ENCODE peak calls at places on chromosomes 2 and 18, in eight cellular contexts. S is foreskin fibroblast; Y is H9; W is GM23338; V is HFFc6; J is WTC11; E is omental fat pad; L is CD4-positive, alpha-beta T cell. I is an unnamed sample.

GRCh38 chr2:10397878-10398277 is 50.2 kb downstream of the ODC1 start:
- DNase-seq in E (no peak), J (no peak), Y (no peak), S (no peak), L (no peak), V (no peak), W (no peak), I (no peak)

GRCh38 chr18:43668866-43669265 is 391.6 kb upstream of the SYT4 start:
- DNase-seq in E (no peak), W (no peak), L (no peak), J (no peak), Y (no peak), V (no peak), S (no peak), I (no peak)

GRCh38 chr2:54228945-54229344 is 27.1 kb downstream of the TSPYL6 start:
- DNase-seq in J (no peak), E (peak), S (peak), W (no peak), L (no peak), Y (no peak), V (no peak), I (no peak)

GRCh38 chr2:198296665-198297308 is 492.4 kb downstream of the PLCL1 start:
- DNase-seq in E (peak), S (peak), J (peak), Y (peak), V (peak), W (peak), L (peak), I (peak)

GRCh38 chr18:51998711-51999110 is 341.3 kb upstream of the DCC start:
- DNase-seq in L (no peak), J (no peak), E (no peak), S (no peak), W (no peak), Y (no peak), V (no peak), I (no peak)

GRCh38 chr2:67666386-67667053 is 269.4 kb downstream of the ETAA1 start:
- DNase-seq in E (no peak), J (no peak), L (no peak), V (no peak), Y (no peak), S (peak), W (no peak), I (no peak)

GRCh38 chr2:47905454-47906260 is 641 bp downstream of the FBXO11 start:
- DNase-seq in J (peak), V (peak), E (peak), S (peak), L (peak), W (no peak), Y (peak), I (peak)

GRCh38 chr18:43650423-43650822 is 373.1 kb upstream of the SYT4 start:
- DNase-seq in J (no peak), L (no peak), Y (no peak), V (no peak), E (no peak), S (peak), W (no peak), I (no peak)

GRCh38 chr18:986071-986470 is 81.4 kb downstream of the ADCYAP1 start:
- DNase-seq in S (no peak), J (peak), E (no peak), L (no peak), W (peak), Y (peak), V (no peak), I (no peak)

GRCh38 chr2:171574149-171574795 is 52.0 kb downstream of the CYBRD1 start:
- DNase-seq in V (peak), E (peak), Y (peak), J (peak), W (peak), L (peak), S (peak), I (peak)

GRCh38 chr2:23534756-23535155 is 149.8 kb downstream of the KLHL29 start:
- DNase-seq in E (no peak), V (no peak), S (no peak), Y (no peak), W (no peak), L (no peak), J (no peak), I (no peak)

GRCh38 chr2:8985561-8986326 is 17.7 kb downstream of the MBOAT2 start:
- DNase-seq in J (no peak), V (peak), L (no peak), Y (no peak), W (no peak), S (no peak), E (no peak), I (no peak)

GRCh38 chr18:57208056-57208455 is 61.2 kb downstream of the BOD1L2 start:
- DNase-seq in J (no peak), E (no peak), W (no peak), V (no peak), Y (no peak), S (no peak), L (no peak), I (no peak)

GRCh38 chr2:17401096-17401495 is 117.1 kb downstream of the RAD51AP2 start:
- DNase-seq in Y (no peak), L (no peak), V (no peak), E (no peak), J (no peak), W (no peak), S (no peak), I (no peak)

GRCh38 chr2:1744446-1745170 is at the start of gene PXDN:
- DNase-seq in J (peak), E (no peak), W (peak), S (peak), Y (peak), L (no peak), V (peak), I (peak)

GRCh38 chr2:168912466-168913170 is 11.5 kb downstream of the G6PC2 start:
- DNase-seq in L (no peak), E (no peak), V (no peak), Y (peak), J (peak), S (peak), W (peak), I (peak)

GRCh38 chr2:220441404-220441803 is 814.0 kb downstream of the SLC4A3 start:
- DNase-seq in V (no peak), S (no peak), W (no peak), J (no peak), E (no peak), Y (no peak), L (no peak), I (no peak)

GRCh38 chr2:186716899-186717811 is 23.3 kb downstream of the FAM171B start:
- DNase-seq in Y (no peak), L (no peak), E (no peak), S (peak), V (no peak), W (peak), J (no peak), I (no peak)

GRCh38 chr2:28980368-28981015 is 606 bp upstream of the TOGARAM2 start:
- DNase-seq in S (no peak), L (no peak), W (no peak), E (no peak), Y (no peak), J (no peak), V (no peak), I (no peak)

GRCh38 chr2:40746150-40746549 is 294.3 kb upstream of the SLC8A1 start:
- DNase-seq in V (no peak), E (no peak), S (no peak), Y (no peak), J (no peak), L (no peak), W (no peak), I (no peak)

GRCh38 chr2:172830482-172830881 is 94.8 kb downstream of the RAPGEF4 start:
- DNase-seq in S (no peak), V (no peak), L (no peak), W (no peak), Y (no peak), J (no peak), E (no peak), I (no peak)

GRCh38 chr2:142190805-142191204 is 60.0 kb upstream of the LRP1B start:
- DNase-seq in Y (peak), S (peak), W (peak), L (no peak), E (no peak), V (peak), J (no peak), I (no peak)

GRCh38 chr2:32864761-32865160 is 82.0 kb upstream of the LTBP1 start:
- DNase-seq in L (no peak), S (peak), V (peak), Y (no peak), J (no peak), W (no peak), E (no peak), I (no peak)

GRCh38 chr2:91839904-91840868 is 3031.0 kb upstream of the TEKT4 start:
- DNase-seq in S (peak), L (no peak), V (no peak), Y (no peak), J (no peak), E (no peak), W (no peak), I (no peak)

GRCh38 chr2:175004980-175005832 is at the start of gene CHN1:
- DNase-seq in W (peak), V (peak), S (peak), E (peak), L (peak), J (peak), Y (peak), I (peak)

DNA sequence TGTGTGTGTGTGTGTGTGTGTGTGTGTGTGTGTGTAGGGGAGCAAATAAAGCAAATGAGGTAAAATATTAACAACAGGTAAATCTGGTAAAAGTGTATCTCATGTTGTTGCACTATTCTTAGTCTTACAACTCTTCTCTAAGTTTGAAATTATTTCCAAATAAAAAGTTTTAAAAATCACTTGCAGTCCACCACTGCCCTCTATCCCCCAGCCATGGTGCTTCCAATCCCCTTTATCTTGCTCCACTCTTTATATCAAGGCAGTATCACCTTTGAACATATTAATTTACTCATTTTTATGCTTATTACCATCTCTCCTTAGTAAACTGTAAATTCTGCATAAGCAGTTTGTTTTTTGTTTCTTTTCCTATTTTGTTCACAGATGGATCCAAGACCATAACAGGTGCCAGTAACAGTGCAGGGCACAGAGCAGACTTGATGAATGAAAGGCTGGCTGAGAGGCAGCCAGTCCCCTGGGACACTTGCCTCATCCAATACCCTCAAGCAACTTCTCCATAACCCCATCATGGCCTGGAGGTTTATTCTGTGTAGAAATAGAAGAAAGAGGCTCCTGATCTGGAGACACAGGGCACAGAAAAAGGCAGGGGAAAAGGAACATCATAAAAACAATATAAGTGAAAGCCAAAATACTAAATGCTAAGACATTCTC is 67.6 kb downstream of the LDAH start:
- DNase-seq in V (no peak), J (no peak), L (no peak), Y (no peak), E (no peak), S (peak), W (no peak), I (no peak)
- TF ChIP-seq CTCF in V (peak), J (no peak), L (no peak), Y (peak), E (no peak), S (peak), W (peak), I (no peak)

GRCh38 chr2:177671662-177672061 is 279.1 kb downstream of the AGPS start:
- DNase-seq in W (no peak), V (no peak), L (no peak), J (no peak), E (no peak), S (no peak), Y (no peak), I (no peak)

GRCh38 chr2:177673602-177674595 is 281.3 kb downstream of the AGPS start:
- DNase-seq in V (no peak), W (peak), S (no peak), Y (no peak), E (no peak), L (no peak), J (no peak), I (no peak)

GRCh38 chr2:177676636-177677035 is 284.1 kb downstream of the AGPS start:
- DNase-seq in V (no peak), S (no peak), W (no peak), Y (no peak), J (no peak), L (no peak), E (no peak), I (no peak)

GRCh38 chr2:177678939-177679338 is 286.4 kb downstream of the AGPS start:
- DNase-seq in L (no peak), J (no peak), E (no peak), V (no peak), Y (no peak), W (no peak), S (no peak), I (no peak)

DNA sequence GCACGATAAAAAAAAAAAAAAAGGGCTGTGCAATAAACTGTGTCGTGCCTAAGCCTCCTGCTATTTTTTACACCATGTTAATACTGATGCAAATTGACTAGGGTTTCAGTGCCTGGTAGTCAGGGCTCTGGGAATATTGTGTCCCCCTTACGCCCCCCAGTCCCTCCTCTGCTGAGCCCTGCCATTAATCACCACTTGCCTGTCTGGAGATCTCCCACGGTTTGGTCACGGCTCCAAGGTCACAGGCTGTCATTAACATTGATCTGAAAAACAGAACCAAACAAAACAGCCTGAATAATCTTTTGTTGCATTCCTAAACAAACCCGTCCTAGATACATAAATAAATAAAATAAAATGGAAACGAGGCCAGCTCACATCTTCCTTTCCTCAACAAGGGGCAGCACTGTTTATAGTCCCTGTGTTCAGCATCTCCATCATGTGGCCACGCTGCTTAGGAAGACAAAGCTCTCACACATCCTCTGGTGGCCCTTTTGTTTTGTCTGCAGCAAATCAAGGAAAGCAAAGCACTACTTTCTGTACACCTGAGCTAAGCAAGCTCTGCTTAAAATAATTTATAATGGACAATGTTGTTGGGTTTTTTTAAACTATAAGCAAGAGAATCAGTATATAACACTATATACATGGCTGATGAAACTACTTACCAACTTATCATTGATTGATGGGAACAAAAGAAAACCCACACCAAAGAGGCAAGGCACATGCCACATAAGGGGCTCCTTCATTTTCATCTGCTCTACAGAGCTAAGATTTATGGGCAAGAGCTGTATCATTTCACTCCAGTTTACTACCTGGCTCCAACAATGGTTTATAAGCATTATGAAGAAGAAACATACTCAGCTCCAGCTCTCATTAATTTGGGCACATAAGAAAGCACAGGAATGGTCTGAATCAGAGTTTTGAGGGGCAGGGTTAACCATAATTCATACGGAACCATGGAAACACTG is 283.0 kb downstream of the AGPS start:
- DNase-seq in V (no peak), S (no peak), L (no peak), Y (no peak), E (no peak), J (no peak), W (no peak), I (peak)
- TF ChIP-seq CTCF in V (no peak), S (no peak), L (no peak), Y (no peak), E (no peak), J (no peak), W (peak), I (no peak)

GRCh38 chr2:27407798-27408491 is 1.4 kb downstream of the PPM1G start:
- DNase-seq in L (no peak), J (peak), S (peak), E (no peak), V (peak), W (peak), Y (peak), I (peak)
- TF ChIP-seq CTCF in L (no peak), J (peak), S (peak), E (no peak), V (peak), W (peak), Y (peak), I (peak)

GRCh38 chr2:85439111-85439477 is 20.6 kb downstream of the SH2D6 start:
- DNase-seq in J (no peak), Y (no peak), S (no peak), W (no peak), V (no peak), L (no peak), E (no peak), I (no peak)
- TF ChIP-seq CTCF in J (no peak), Y (no peak), S (no peak), W (no peak), V (no peak), L (no peak), E (no peak), I (no peak)

GRCh38 chr2:208036357-208036756 is 11.0 kb upstream of the PLEKHM3 start:
- DNase-seq in W (no peak), L (no peak), S (peak), E (no peak), J (no peak), V (no peak), Y (no peak), I (no peak)

GRCh38 chr2:208037564-208038487 is 12.5 kb upstream of the PLEKHM3 start:
- DNase-seq in W (no peak), S (no peak), E (no peak), J (no peak), L (no peak), Y (no peak), V (peak), I (no peak)

GRCh38 chr2:208031608-208032019 is 6.3 kb upstream of the PLEKHM3 start:
- DNase-seq in Y (no peak), S (peak), V (no peak), E (no peak), J (no peak), W (no peak), L (no peak), I (no peak)

GRCh38 chr2:208034503-208035140 is 9.3 kb upstream of the PLEKHM3 start:
- DNase-seq in W (no peak), V (peak), E (no peak), L (no peak), Y (no peak), S (no peak), J (no peak), I (no peak)

GRCh38 chr2:208033701-208034502 is 8.6 kb upstream of the PLEKHM3 start:
- DNase-seq in J (peak), L (no peak), Y (peak), W (peak), V (peak), E (no peak), S (peak), I (no peak)
- TF ChIP-seq CTCF in J (no peak), L (peak), Y (peak), W (peak), V (peak), E (no peak), S (no peak), I (no peak)

DNA sequence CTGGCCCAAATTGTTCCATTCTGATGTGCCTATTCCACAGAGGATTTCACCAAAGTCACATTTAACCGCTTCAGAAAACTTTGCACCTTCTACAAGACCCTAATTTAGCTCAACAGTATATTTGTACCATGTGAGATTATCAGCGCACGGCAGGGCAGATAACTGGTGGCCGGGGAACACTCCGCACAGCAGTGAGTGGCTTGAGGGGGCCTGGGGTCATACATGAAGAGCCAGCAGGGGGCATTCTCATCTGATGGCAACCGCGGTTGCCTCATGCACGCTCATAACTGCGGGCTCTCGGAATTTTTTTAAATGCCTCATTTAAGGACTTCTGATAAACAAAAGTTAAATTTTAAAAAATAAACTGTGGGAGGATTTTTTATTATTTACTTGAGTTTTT is 84.1 kb downstream of the BIN1 start:
- DNase-seq in L (no peak), Y (no peak), J (no peak), S (no peak), E (no peak), V (no peak), W (no peak), I (no peak)
- TF ChIP-seq CTCF in L (no peak), Y (no peak), J (no peak), S (no peak), E (no peak), V (no peak), W (peak), I (no peak)